ENCODE peak calls at places on chromosomes 5 and 9, in five cellular contexts. One of them, this sample, is unnamed.
A peak's percentile ranks its signal among the peaks of the same experiment; 100 is the strongest.

GRCh38 chr5:146307796-146308195 is 30.8 kb upstream of the POU4F3 start:
- DNase-seq in psoas muscle: no peak
- DNase-seq in upper lobe of right lung: no peak
- DNase-seq in mammary epithelial cell: no peak
- DNase-seq in tibial artery: no peak
- DNase-seq in this sample: no peak

GRCh38 chr9:26669641-26670040 is 223.0 kb downstream of the CAAP1 start:
- DNase-seq in upper lobe of right lung: no peak
- DNase-seq in psoas muscle: no peak
- DNase-seq in tibial artery: no peak
- DNase-seq in mammary epithelial cell: no peak
- DNase-seq in this sample: no peak

GRCh38 chr9:17757816-17758215 is 178.9 kb downstream of the SH3GL2 start:
- DNase-seq in tibial artery: no peak
- DNase-seq in upper lobe of right lung: no peak
- DNase-seq in mammary epithelial cell: no peak
- DNase-seq in psoas muscle: no peak
- DNase-seq in this sample: no peak

GRCh38 chr5:139392324-139392677 is 2.6 kb upstream of the MZB1 start:
- DNase-seq in upper lobe of right lung: no peak
- DNase-seq in psoas muscle: no peak
- DNase-seq in tibial artery: no peak
- DNase-seq in mammary epithelial cell: no peak
- DNase-seq in this sample: no peak

GRCh38 chr9:102972780-102973179 is 22.4 kb upstream of the CYLC2 start:
- DNase-seq in upper lobe of right lung: no peak
- DNase-seq in mammary epithelial cell: no peak
- DNase-seq in psoas muscle: no peak
- DNase-seq in tibial artery: no peak
- DNase-seq in this sample: no peak

GRCh38 chr5:84383296-84383815 is 1.3 kb downstream of the EDIL3 start:
- DNase-seq in mammary epithelial cell: no peak
- DNase-seq in upper lobe of right lung: peak; percentile 62
- DNase-seq in psoas muscle: no peak
- DNase-seq in tibial artery: peak; percentile 63
- DNase-seq in this sample: no peak

GRCh38 chr9:115393976-115394775 is 276.2 kb upstream of the TNC start:
- DNase-seq in tibial artery: peak; percentile 71
- DNase-seq in mammary epithelial cell: peak; percentile 75
- DNase-seq in upper lobe of right lung: no peak
- DNase-seq in psoas muscle: no peak
- DNase-seq in this sample: no peak

GRCh38 chr5:53613036-53613435 is 52.6 kb downstream of the NDUFS4 start:
- DNase-seq in upper lobe of right lung: no peak
- DNase-seq in tibial artery: no peak
- DNase-seq in mammary epithelial cell: no peak
- DNase-seq in psoas muscle: no peak
- DNase-seq in this sample: no peak

GRCh38 chr5:17056056-17056690 is 120.1 kb upstream of the MYO10 start:
- DNase-seq in psoas muscle: no peak
- DNase-seq in tibial artery: no peak
- DNase-seq in mammary epithelial cell: no peak
- DNase-seq in upper lobe of right lung: no peak
- DNase-seq in this sample: no peak

GRCh38 chr9:88789785-88790184 is 201.5 kb upstream of the S1PR3 start:
- DNase-seq in tibial artery: no peak
- DNase-seq in upper lobe of right lung: no peak
- DNase-seq in psoas muscle: no peak
- DNase-seq in mammary epithelial cell: peak; percentile 92
- DNase-seq in this sample: no peak

GRCh38 chr5:160970605-160971191 is 118.7 kb upstream of the ATP10B start:
- DNase-seq in psoas muscle: no peak
- DNase-seq in tibial artery: no peak
- DNase-seq in upper lobe of right lung: no peak
- DNase-seq in mammary epithelial cell: peak; percentile 24
- DNase-seq in this sample: no peak

GRCh38 chr5:72189135-72189534 is 81.9 kb downstream of the MAP1B start:
- DNase-seq in mammary epithelial cell: no peak
- DNase-seq in psoas muscle: no peak
- DNase-seq in upper lobe of right lung: no peak
- DNase-seq in tibial artery: no peak
- DNase-seq in this sample: no peak

GRCh38 chr5:59799668-59800374 is 93.7 kb downstream of the PDE4D start:
- DNase-seq in tibial artery: no peak
- DNase-seq in upper lobe of right lung: no peak
- DNase-seq in mammary epithelial cell: peak; percentile 61
- DNase-seq in psoas muscle: no peak
- DNase-seq in this sample: no peak

GRCh38 chr5:68922172-68922987 is 171.4 kb upstream of the SLC30A5 start:
- DNase-seq in upper lobe of right lung: no peak
- DNase-seq in psoas muscle: no peak
- DNase-seq in mammary epithelial cell: no peak
- DNase-seq in tibial artery: no peak
- DNase-seq in this sample: no peak

GRCh38 chr5:34616665-34617064 is 39.5 kb upstream of the RAI14 start:
- DNase-seq in psoas muscle: no peak
- DNase-seq in upper lobe of right lung: no peak
- DNase-seq in mammary epithelial cell: no peak
- DNase-seq in tibial artery: no peak
- DNase-seq in this sample: no peak

GRCh38 chr5:159092288-159092687 is 7.4 kb downstream of the EBF1 start:
- DNase-seq in mammary epithelial cell: no peak
- DNase-seq in upper lobe of right lung: no peak
- DNase-seq in psoas muscle: no peak
- DNase-seq in tibial artery: no peak
- DNase-seq in this sample: no peak

GRCh38 chr5:159091051-159091450 is 8.7 kb downstream of the EBF1 start:
- DNase-seq in psoas muscle: no peak
- DNase-seq in mammary epithelial cell: no peak
- DNase-seq in upper lobe of right lung: no peak
- DNase-seq in tibial artery: no peak
- DNase-seq in this sample: no peak

GRCh38 chr5:159089675-159090074 is 10.0 kb downstream of the EBF1 start:
- DNase-seq in tibial artery: no peak
- DNase-seq in mammary epithelial cell: no peak
- DNase-seq in psoas muscle: no peak
- DNase-seq in upper lobe of right lung: no peak
- DNase-seq in this sample: no peak

GRCh38 chr5:159094745-159095144 is 5.0 kb downstream of the EBF1 start:
- DNase-seq in psoas muscle: peak; percentile 83
- DNase-seq in mammary epithelial cell: no peak
- DNase-seq in upper lobe of right lung: no peak
- DNase-seq in tibial artery: peak; percentile 92
- DNase-seq in this sample: peak; percentile 88

DNA sequence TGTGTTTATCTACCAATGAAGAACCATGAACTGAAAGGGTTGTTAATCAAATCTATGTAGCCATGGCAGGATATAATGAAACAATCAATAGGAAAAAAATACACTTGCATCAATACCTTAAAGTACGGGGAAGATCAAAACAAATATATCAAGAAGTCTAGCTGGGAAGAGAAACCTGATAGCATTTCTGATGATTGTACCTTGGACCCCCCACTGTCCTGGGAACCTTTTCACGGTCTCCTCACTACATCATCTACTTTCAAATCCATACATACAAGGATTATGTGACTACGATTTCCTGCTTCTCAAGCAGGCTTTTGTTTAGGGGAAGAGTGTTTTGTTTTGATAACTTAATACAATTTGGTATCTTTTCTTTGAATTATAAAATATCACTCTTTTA is 8.1 kb downstream of the EBF1 start:
- DNase-seq in psoas muscle: no peak
- DNase-seq in tibial artery: no peak
- DNase-seq in mammary epithelial cell: no peak
- DNase-seq in upper lobe of right lung: no peak
- DNase-seq in this sample: no peak
- H3K27ac ChIP-seq in psoas muscle: peak overlapping the region; percentile 13
- H3K27ac ChIP-seq in tibial artery: peak overlapping the region; percentile 87
- H3K27ac ChIP-seq in mammary epithelial cell: no peak overlapping the region
- H3K27ac ChIP-seq in upper lobe of right lung: no peak overlapping the region
- H3K27ac ChIP-seq in this sample: no peak overlapping the region

GRCh38 chr9:133783331-133783731 is 45.2 kb upstream of the SARDH start:
- DNase-seq in psoas muscle: peak; percentile 54
- DNase-seq in upper lobe of right lung: no peak
- DNase-seq in mammary epithelial cell: no peak
- DNase-seq in tibial artery: no peak
- DNase-seq in this sample: no peak
- H3K36me3 ChIP-seq in psoas muscle: no peaks in the 10 kb centered on the region
- H3K36me3 ChIP-seq in upper lobe of right lung: peaks cover 13% of the 10 kb centered on the region
- H3K36me3 ChIP-seq in mammary epithelial cell: peaks cover 2% of the 10 kb centered on the region
- H3K36me3 ChIP-seq in tibial artery: no peaks in the 10 kb centered on the region
- H3K36me3 ChIP-seq in this sample: no peaks in the 10 kb centered on the region

DNA sequence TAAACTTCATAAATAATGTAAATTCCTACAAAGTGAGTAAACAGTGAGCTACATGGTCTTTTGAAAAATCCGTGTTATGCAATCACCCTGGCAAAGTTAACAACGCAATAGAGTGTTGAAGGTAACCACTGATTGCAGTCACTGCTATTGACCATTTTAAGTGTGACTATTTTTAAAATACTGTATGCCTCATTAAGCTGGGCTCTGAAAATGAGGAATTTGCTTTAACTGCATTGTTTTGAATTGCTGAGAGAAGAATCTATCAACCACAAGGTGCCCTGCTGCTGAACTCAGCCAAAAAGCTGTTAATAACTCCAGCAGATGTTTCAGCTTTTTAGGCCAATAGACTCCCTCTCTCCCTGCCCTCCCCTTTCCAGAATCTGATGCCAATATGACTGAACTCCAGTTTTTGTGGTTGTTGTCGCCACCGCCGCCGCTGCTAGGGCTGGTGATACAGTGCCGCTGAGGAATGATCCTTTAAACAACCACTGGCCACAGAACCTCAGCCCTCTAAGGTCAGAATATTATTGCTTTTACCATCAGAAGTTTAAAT is 35.3 kb upstream of the SMARCA2 start:
- DNase-seq in tibial artery: no peak
- DNase-seq in upper lobe of right lung: no peak
- DNase-seq in mammary epithelial cell: peak; percentile 56
- DNase-seq in psoas muscle: peak; percentile 60
- DNase-seq in this sample: no peak
- H3K27ac ChIP-seq in tibial artery: no peak overlapping the region
- H3K27ac ChIP-seq in upper lobe of right lung: peak overlapping the region; percentile 55
- H3K27ac ChIP-seq in mammary epithelial cell: no peak overlapping the region
- H3K27ac ChIP-seq in psoas muscle: no peak overlapping the region
- H3K27ac ChIP-seq in this sample: no peak overlapping the region

DNA sequence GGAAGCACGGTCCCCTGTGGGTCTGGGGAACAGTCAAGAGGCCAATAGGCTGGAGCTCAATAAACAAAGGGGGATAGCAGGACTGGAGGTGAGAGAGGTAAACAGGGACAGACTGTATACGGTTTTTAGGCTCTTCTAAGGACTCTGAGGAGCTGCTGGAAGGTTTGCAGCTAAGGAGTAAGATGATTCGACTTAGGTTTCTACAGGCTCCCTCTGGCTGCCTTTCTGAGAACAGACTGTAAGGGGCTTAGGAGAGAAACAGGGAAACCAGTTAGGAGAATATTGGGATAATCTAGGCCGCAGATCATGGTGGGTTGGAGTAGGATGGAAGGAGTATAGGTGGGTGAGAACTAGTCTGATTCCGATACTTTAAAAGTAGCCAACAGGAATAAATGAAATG is 10.4 kb downstream of the CDK5RAP2 start:
- DNase-seq in mammary epithelial cell: no peak
- DNase-seq in upper lobe of right lung: no peak
- DNase-seq in psoas muscle: no peak
- DNase-seq in tibial artery: no peak
- DNase-seq in this sample: no peak
- H3K36me3 ChIP-seq in mammary epithelial cell: peaks cover 29% of the 10 kb centered on the region
- H3K36me3 ChIP-seq in upper lobe of right lung: peaks cover 68% of the 10 kb centered on the region
- H3K36me3 ChIP-seq in psoas muscle: peaks cover 68% of the 10 kb centered on the region
- H3K36me3 ChIP-seq in tibial artery: peaks cover 36% of the 10 kb centered on the region
- H3K36me3 ChIP-seq in this sample: peaks cover 6% of the 10 kb centered on the region

DNA sequence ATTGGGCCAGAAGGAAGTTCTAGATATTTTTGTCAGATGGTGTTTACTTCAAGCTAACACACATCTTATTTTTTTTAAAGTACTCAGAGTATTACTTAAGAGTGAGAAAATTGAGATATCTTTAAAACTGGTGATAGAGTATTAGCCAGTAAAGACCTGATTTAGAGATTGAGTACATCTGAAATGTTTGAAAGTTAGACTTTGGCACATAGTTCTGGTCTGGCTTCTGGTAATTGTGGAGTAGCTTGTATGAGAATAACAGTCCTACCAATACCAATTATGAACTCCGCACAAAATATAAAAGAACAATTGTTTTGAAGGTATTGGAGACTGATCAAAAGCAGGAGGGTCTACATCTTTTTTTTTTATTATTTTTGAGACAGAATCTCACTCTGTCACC is 44.5 kb upstream of the GLIPR2 start:
- DNase-seq in tibial artery: no peak
- DNase-seq in mammary epithelial cell: no peak
- DNase-seq in upper lobe of right lung: no peak
- DNase-seq in psoas muscle: no peak
- DNase-seq in this sample: no peak
- H3K27ac ChIP-seq in tibial artery: no peak overlapping the region
- H3K27ac ChIP-seq in mammary epithelial cell: no peak overlapping the region
- H3K27ac ChIP-seq in upper lobe of right lung: no peak overlapping the region
- H3K27ac ChIP-seq in psoas muscle: peak overlapping the region; percentile 14
- H3K27ac ChIP-seq in this sample: no peak overlapping the region